ENCODE peak calls at places on chromosomes 7 and 10, in four cellular contexts. O is MV-4-11; U is A549; S is stimulated activated naive CD8-positive, alpha-beta T cell treated with anti-CD3 and anti-CD28 coated beads, Interleukin-15, amount 100 ng/mL, for 72 hours. M is an unnamed sample.

GRCh38 chr7:113217314-113217713 is 99.0 kb upstream of the SMIM30 start:
- DNase-seq in O (peak), U (no peak), S (no peak), M (no peak)

GRCh38 chr7:70679666-70680065 is 452.3 kb upstream of the GALNT17 start:
- DNase-seq in O (no peak), U (no peak), S (no peak), M (no peak)

GRCh38 chr10:43197834-43198681 is 59.8 kb downstream of the CSGALNACT2 start:
- DNase-seq in O (peak), U (peak), S (no peak), M (peak)

GRCh38 chr7:99028261-99028971 is 115.5 kb downstream of the SMURF1 start:
- DNase-seq in O (peak), U (no peak), S (no peak), M (no peak)

GRCh38 chr7:122092964-122093797 is 50.9 kb downstream of the AASS start:
- DNase-seq in O (peak), U (peak), S (peak), M (peak)

GRCh38 chr10:132910901-132911711 is 31.3 kb downstream of the CFAP46 start:
- DNase-seq in O (no peak), U (no peak), S (no peak), M (no peak)

GRCh38 chr10:86798636-86799035 is 42.2 kb downstream of the BMPR1A start:
- DNase-seq in O (peak), U (no peak), S (no peak), M (no peak)

GRCh38 chr10:126225672-126226007 is 162.6 kb downstream of the ADAM12 start:
- DNase-seq in O (no peak), U (no peak), S (no peak), M (no peak)

GRCh38 chr10:88472540-88472939 is 110.6 kb downstream of the RNLS start:
- DNase-seq in O (no peak), U (no peak), S (no peak), M (no peak)

GRCh38 chr10:66162560-66163143 is 763.2 kb upstream of the LRRTM3 start:
- DNase-seq in O (no peak), U (no peak), S (no peak), M (no peak)

GRCh38 chr10:114542373-114542772 is 115.7 kb downstream of the ABLIM1 start:
- DNase-seq in O (no peak), U (no peak), S (no peak), M (no peak)

GRCh38 chr10:119526149-119526548 is 16.4 kb downstream of the RGS10 start:
- DNase-seq in O (no peak), U (no peak), S (no peak), M (no peak)

GRCh38 chr7:41029072-41029492 is 673.8 kb downstream of the INHBA start:
- DNase-seq in O (no peak), U (peak), S (no peak), M (no peak)